ENCODE peak calls at places on chromosomes 2 and 18, in ten cellular contexts. One of them, this sample, is unnamed.

GRCh38 chr2:200320991-200321390 is 14.5 kb downstream of the SPATS2L start:
- DNase-seq in nephron progenitor cell: no peak
- DNase-seq in EH: no peak
- DNase-seq in brain pericyte: no peak
- DNase-seq in lower leg skin: no peak
- DNase-seq in foreskin fibroblast: no peak
- DNase-seq in NCI-H1092: no peak
- DNase-seq in substantia nigra: no peak
- DNase-seq in kidney epithelial cell: no peak
- DNase-seq in astrocyte of the cerebellum: no peak
- DNase-seq in this sample: no peak

GRCh38 chr18:23701017-23701416 is 11.8 kb downstream of the LAMA3 start:
- DNase-seq in nephron progenitor cell: no peak
- DNase-seq in EH: no peak
- DNase-seq in brain pericyte: no peak
- DNase-seq in lower leg skin: no peak
- DNase-seq in foreskin fibroblast: no peak
- DNase-seq in NCI-H1092: no peak
- DNase-seq in substantia nigra: no peak
- DNase-seq in kidney epithelial cell: no peak
- DNase-seq in astrocyte of the cerebellum: no peak
- DNase-seq in this sample: no peak

GRCh38 chr2:120465989-120466703 is 120.2 kb downstream of the INHBB start:
- DNase-seq in nephron progenitor cell: peak
- DNase-seq in EH: no peak
- DNase-seq in brain pericyte: no peak
- DNase-seq in lower leg skin: no peak
- DNase-seq in foreskin fibroblast: no peak
- DNase-seq in NCI-H1092: peak
- DNase-seq in substantia nigra: no peak
- DNase-seq in kidney epithelial cell: no peak
- DNase-seq in astrocyte of the cerebellum: no peak
- DNase-seq in this sample: no peak

GRCh38 chr2:233638836-233639235 is 2.6 kb downstream of the UGT1A10 start:
- DNase-seq in nephron progenitor cell: no peak
- DNase-seq in EH: no peak
- DNase-seq in brain pericyte: no peak
- DNase-seq in lower leg skin: no peak
- DNase-seq in foreskin fibroblast: no peak
- DNase-seq in NCI-H1092: no peak
- DNase-seq in substantia nigra: no peak
- DNase-seq in kidney epithelial cell: no peak
- DNase-seq in astrocyte of the cerebellum: no peak
- DNase-seq in this sample: no peak

GRCh38 chr2:168439536-168439935 is 16.5 kb upstream of the CERS6 start:
- DNase-seq in nephron progenitor cell: no peak
- DNase-seq in EH: peak
- DNase-seq in brain pericyte: no peak
- DNase-seq in lower leg skin: no peak
- DNase-seq in foreskin fibroblast: peak
- DNase-seq in NCI-H1092: no peak
- DNase-seq in substantia nigra: no peak
- DNase-seq in kidney epithelial cell: no peak
- DNase-seq in astrocyte of the cerebellum: peak
- DNase-seq in this sample: no peak

GRCh38 chr2:168594778-168595177 is 138.7 kb downstream of the CERS6 start:
- DNase-seq in nephron progenitor cell: no peak
- DNase-seq in EH: no peak
- DNase-seq in brain pericyte: no peak
- DNase-seq in lower leg skin: no peak
- DNase-seq in foreskin fibroblast: no peak
- DNase-seq in NCI-H1092: no peak
- DNase-seq in substantia nigra: no peak
- DNase-seq in kidney epithelial cell: no peak
- DNase-seq in astrocyte of the cerebellum: no peak
- DNase-seq in this sample: no peak

GRCh38 chr2:36607947-36608346 is 10.0 kb upstream of the FEZ2 start:
- DNase-seq in nephron progenitor cell: no peak
- DNase-seq in EH: no peak
- DNase-seq in brain pericyte: no peak
- DNase-seq in lower leg skin: no peak
- DNase-seq in foreskin fibroblast: no peak
- DNase-seq in NCI-H1092: no peak
- DNase-seq in substantia nigra: no peak
- DNase-seq in kidney epithelial cell: no peak
- DNase-seq in astrocyte of the cerebellum: no peak
- DNase-seq in this sample: no peak

GRCh38 chr2:241112592-241112991 is 10.5 kb upstream of the MTERF4 start:
- DNase-seq in nephron progenitor cell: no peak
- DNase-seq in EH: no peak
- DNase-seq in brain pericyte: no peak
- DNase-seq in lower leg skin: no peak
- DNase-seq in foreskin fibroblast: no peak
- DNase-seq in NCI-H1092: no peak
- DNase-seq in substantia nigra: no peak
- DNase-seq in kidney epithelial cell: no peak
- DNase-seq in astrocyte of the cerebellum: no peak
- DNase-seq in this sample: no peak

GRCh38 chr2:29063056-29063455 is 11.3 kb downstream of the PCARE start:
- DNase-seq in nephron progenitor cell: no peak
- DNase-seq in EH: no peak
- DNase-seq in brain pericyte: no peak
- DNase-seq in lower leg skin: peak
- DNase-seq in foreskin fibroblast: no peak
- DNase-seq in NCI-H1092: no peak
- DNase-seq in substantia nigra: no peak
- DNase-seq in kidney epithelial cell: no peak
- DNase-seq in astrocyte of the cerebellum: no peak
- DNase-seq in this sample: no peak

GRCh38 chr2:132521321-132521720 is 104.7 kb downstream of the GPR39 start:
- DNase-seq in nephron progenitor cell: no peak
- DNase-seq in EH: peak
- DNase-seq in brain pericyte: no peak
- DNase-seq in lower leg skin: no peak
- DNase-seq in foreskin fibroblast: no peak
- DNase-seq in NCI-H1092: no peak
- DNase-seq in substantia nigra: no peak
- DNase-seq in kidney epithelial cell: no peak
- DNase-seq in astrocyte of the cerebellum: peak
- DNase-seq in this sample: no peak

GRCh38 chr2:23757686-23758433 is 169.1 kb downstream of the ATAD2B start:
- DNase-seq in nephron progenitor cell: no peak
- DNase-seq in EH: peak
- DNase-seq in brain pericyte: no peak
- DNase-seq in lower leg skin: no peak
- DNase-seq in foreskin fibroblast: peak
- DNase-seq in NCI-H1092: no peak
- DNase-seq in substantia nigra: no peak
- DNase-seq in kidney epithelial cell: peak
- DNase-seq in astrocyte of the cerebellum: peak
- DNase-seq in this sample: peak